ENCODE peak calls at places on chromosomes 4 and X, in seven cellular contexts. O is GM23338, Q is ovary, N is hepatocyte, I is HCT116, E is fibroblast of lung, B is left ventricle myocardium inferior. C is an unnamed sample. For H3K4me1, the result is how much of the 10 kb centered on the place peaks cover.

GRCh38 chr4:80875642-80876041 is 154.9 kb upstream of the BMP3 start:
- DNase-seq in O (no peak), Q (no peak), N (no peak), I (no peak), E (no peak), B (no peak), C (no peak)

GRCh38 chr4:155005395-155006087 is 202.9 kb upstream of the NPY2R start:
- DNase-seq in O (no peak), Q (no peak), N (peak), I (peak), E (peak), B (no peak), C (no peak)

GRCh38 chr4:153243464-153243863 is 39.2 kb downstream of the TRIM2 start:
- DNase-seq in O (no peak), Q (no peak), N (no peak), I (no peak), E (no peak), B (no peak), C (no peak)

GRCh38 chrX:130109429-130110378 is 593 bp downstream of the ELF4 start:
- DNase-seq in O (peak), Q (peak), N (peak), I (no peak), E (peak), B (no peak), C (no peak)

GRCh38 chr4:129561886-129562285 is 465.9 kb downstream of the C4orf33 start:
- DNase-seq in O (no peak), Q (no peak), N (no peak), I (no peak), E (no peak), B (no peak), C (no peak)

GRCh38 chr4:122700178-122700725 is 32.3 kb upstream of the BBS12 start:
- DNase-seq in O (peak), Q (peak), N (peak), I (peak), E (peak), B (peak), C (no peak)

GRCh38 chrX:120251471-120252011 is 929 bp downstream of the ZBTB33 start:
- DNase-seq in O (peak), Q (peak), N (peak), I (no peak), E (peak), B (no peak), C (no peak)

GRCh38 chr4:140163029-140163810 is 9.2 kb upstream of the MAML3 start:
- DNase-seq in O (no peak), Q (peak), N (no peak), I (no peak), E (peak), B (no peak), C (no peak)

GRCh38 chrX:153381684-153382532 is 19.2 kb downstream of the PNMA6E start:
- DNase-seq in O (peak), Q (peak), N (peak), I (no peak), E (peak), B (no peak), C (no peak)

GRCh38 chrX:49877397-49878101 is 1.7 kb upstream of the USP27X start:
- DNase-seq in O (no peak), Q (no peak), N (peak), I (no peak), E (no peak), B (no peak), C (no peak)

GRCh38 chrX:12496343-12496742 is 294.9 kb upstream of the PRPS2 start:
- DNase-seq in O (no peak), Q (no peak), N (no peak), I (no peak), E (no peak), B (no peak), C (no peak)

GRCh38 chrX:13110427-13111324 is 66.3 kb upstream of the FAM9C start:
- DNase-seq in O (peak), Q (peak), N (peak), I (peak), E (peak), B (peak), C (no peak)

GRCh38 chrX:43655151-43655676 is 885 bp upstream of the MAOA start:
- DNase-seq in O (peak), Q (no peak), N (peak), I (no peak), E (peak), B (peak), C (no peak)

GRCh38 chrX:134908235-134908834 is 82.5 kb upstream of the SMIM10 start:
- DNase-seq in O (no peak), Q (no peak), N (peak), I (no peak), E (peak), B (no peak), C (no peak)

GRCh38 chrX:17537652-17538301 is 162.8 kb downstream of the NHS start:
- DNase-seq in O (no peak), Q (no peak), N (no peak), I (no peak), E (no peak), B (no peak), C (no peak)

GRCh38 chr4:15117270-15117946 is 115.1 kb downstream of the CPEB2 start:
- DNase-seq in O (no peak), Q (no peak), N (no peak), I (no peak), E (no peak), B (no peak), C (no peak)

GRCh38 chr4:180598281-180598680 is 1644.9 kb upstream of the TENM3 start:
- DNase-seq in O (no peak), Q (no peak), N (peak), I (no peak), E (no peak), B (no peak), C (no peak)

GRCh38 chrX:103464071-103464773 is 55.1 kb downstream of the RAB40A start:
- DNase-seq in O (peak), Q (no peak), N (peak), I (peak), E (peak), B (no peak), C (peak)

GRCh38 chr4:26094076-26094475 is 180.1 kb downstream of the SMIM20 start:
- DNase-seq in O (no peak), Q (no peak), N (no peak), I (no peak), E (peak), B (no peak), C (no peak)

GRCh38 chr4:180557348-180557747 is 1685.9 kb upstream of the TENM3 start:
- DNase-seq in O (peak), Q (no peak), N (no peak), I (peak), E (no peak), B (no peak), C (no peak)

GRCh38 chr4:20354120-20354519 is 102.4 kb downstream of the SLIT2 start:
- DNase-seq in O (peak), Q (no peak), N (no peak), I (no peak), E (no peak), B (no peak), C (no peak)

GRCh38 chr4:145481942-145482208 is 222 bp downstream of the SMAD1 start:
- DNase-seq in O (no peak), Q (no peak), N (no peak), I (no peak), E (no peak), B (no peak), C (no peak)

GRCh38 chrX:71475906-71476305 is 57.0 kb upstream of the OGT start:
- DNase-seq in O (no peak), Q (no peak), N (no peak), I (no peak), E (no peak), B (no peak), C (no peak)

GRCh38 chr4:94408549-94409374 is 43.0 kb upstream of the PDLIM5 start:
- DNase-seq in O (peak), Q (no peak), N (peak), I (no peak), E (peak), B (no peak), C (no peak)

GRCh38 chr4:162866565-162866964 is 300.1 kb downstream of the NAF1 start:
- DNase-seq in O (no peak), Q (no peak), N (no peak), I (no peak), E (no peak), B (no peak), C (no peak)

GRCh38 chr4:74097631-74098550 is 1.1 kb downstream of the CXCL2 start:
- DNase-seq in O (no peak), Q (no peak), N (peak), I (no peak), E (peak), B (no peak), C (no peak)

GRCh38 chr4:140260227-140260626 is 106.2 kb upstream of the MAML3 start:
- DNase-seq in O (no peak), Q (no peak), N (peak), I (peak), E (peak), B (no peak), C (no peak)

GRCh38 chrX:150201841-150202240 is 161.3 kb upstream of the MAMLD1 start:
- DNase-seq in O (no peak), Q (no peak), N (no peak), I (no peak), E (peak), B (no peak), C (no peak)

GRCh38 chrX:132169554-132169953 is 41.7 kb upstream of the FRMD7 start:
- DNase-seq in O (no peak), Q (no peak), N (no peak), I (no peak), E (no peak), B (no peak), C (no peak)

GRCh38 chr4:11367371-11367770 is 61.3 kb downstream of the HS3ST1 start:
- DNase-seq in O (no peak), Q (peak), N (peak), I (no peak), E (peak), B (peak), C (no peak)

GRCh38 chr4:63921561-63921960 is 487.7 kb downstream of the TECRL start:
- DNase-seq in O (no peak), Q (no peak), N (no peak), I (no peak), E (no peak), B (no peak), C (no peak)

GRCh38 chr4:1206299-1207156 is 34.1 kb upstream of the SPON2 start:
- DNase-seq in O (no peak), Q (peak), N (no peak), I (no peak), E (no peak), B (no peak), C (peak)

GRCh38 chrX:39759526-39760224 is 338.1 kb downstream of the BCOR start:
- DNase-seq in O (no peak), Q (peak), N (peak), I (no peak), E (peak), B (peak), C (no peak)

GRCh38 chrX:39755152-39756032 is 342.4 kb downstream of the BCOR start:
- DNase-seq in O (no peak), Q (peak), N (peak), I (peak), E (peak), B (peak), C (peak)

GRCh38 chrX:39756086-39756883 is 341.5 kb downstream of the BCOR start:
- DNase-seq in O (no peak), Q (no peak), N (no peak), I (no peak), E (no peak), B (no peak), C (no peak)

GRCh38 chrX:39758791-39759525 is 338.8 kb downstream of the BCOR start:
- DNase-seq in O (no peak), Q (peak), N (no peak), I (no peak), E (no peak), B (peak), C (no peak)

GRCh38 chrX:39757971-39758370 is 339.8 kb downstream of the BCOR start:
- DNase-seq in O (no peak), Q (no peak), N (no peak), I (no peak), E (no peak), B (no peak), C (no peak)
- H3K4me1 ChIP-seq in O (under half), Q (under half), N (under half), I (under half), E (under half), B (under half), C (under half)

GRCh38 chr4:30718021-30718888 is 1.9 kb upstream of the PCDH7 start:
- DNase-seq in O (peak), Q (peak), N (peak), I (no peak), E (peak), B (peak), C (peak)

GRCh38 chr4:30717208-30718020 is 2.8 kb upstream of the PCDH7 start:
- DNase-seq in O (peak), Q (peak), N (peak), I (no peak), E (peak), B (peak), C (peak)

GRCh38 chr4:30716671-30717207 is 3.4 kb upstream of the PCDH7 start:
- DNase-seq in O (peak), Q (no peak), N (peak), I (no peak), E (peak), B (no peak), C (no peak)

GRCh38 chr4:30714408-30715031 is 5.6 kb upstream of the PCDH7 start:
- DNase-seq in O (peak), Q (peak), N (peak), I (peak), E (peak), B (peak), C (no peak)

GRCh38 chr4:30716158-30716557 is 4.0 kb upstream of the PCDH7 start:
- DNase-seq in O (peak), Q (no peak), N (peak), I (peak), E (peak), B (no peak), C (no peak)
- TF ChIP-seq CTCF in O (peak), Q (peak), N (peak), I (peak), E (peak), B (peak), C (no peak)

DNA sequence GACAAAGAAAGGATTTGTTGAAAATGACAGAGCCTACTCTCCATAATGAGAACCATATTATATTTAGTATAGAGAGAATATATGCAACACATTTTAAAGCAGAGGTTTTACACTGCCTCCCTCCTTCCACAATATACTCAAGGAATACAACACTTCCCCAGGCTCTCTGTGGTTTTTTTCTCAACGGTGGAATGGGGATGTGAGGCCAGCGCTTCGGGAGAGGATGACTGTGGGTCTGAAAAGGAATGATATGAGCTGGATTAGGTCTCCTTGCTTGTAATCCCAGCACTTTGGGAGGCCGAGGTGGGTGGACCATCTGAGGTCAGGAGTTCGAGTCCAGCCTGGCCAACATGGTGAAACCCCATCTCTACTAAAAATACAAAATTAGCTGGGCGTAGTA is 348.7 kb upstream of the KLF3 start:
- DNase-seq in O (no peak), Q (no peak), N (no peak), I (no peak), E (no peak), B (no peak), C (no peak)
- H3K4me1 ChIP-seq in O (under half), Q (under half), N (under half), I (under half), E (under half), B (under half), C (under half)

GRCh38 chr4:7721984-7722551 is 217.6 kb downstream of the AFAP1 start:
- DNase-seq in O (no peak), Q (no peak), N (no peak), I (no peak), E (peak), B (no peak), C (no peak)

GRCh38 chr4:7717946-7718490 is 221.6 kb downstream of the AFAP1 start:
- DNase-seq in O (no peak), Q (no peak), N (no peak), I (no peak), E (no peak), B (no peak), C (no peak)

GRCh38 chr4:7717161-7717560 is 222.5 kb downstream of the AFAP1 start:
- DNase-seq in O (no peak), Q (no peak), N (no peak), I (no peak), E (no peak), B (no peak), C (peak)

GRCh38 chr4:7722716-7723115 is 216.9 kb downstream of the AFAP1 start:
- DNase-seq in O (no peak), Q (no peak), N (no peak), I (no peak), E (no peak), B (no peak), C (no peak)

GRCh38 chr4:7719354-7720174 is 220.1 kb downstream of the AFAP1 start:
- DNase-seq in O (peak), Q (peak), N (peak), I (no peak), E (peak), B (peak), C (peak)
- TF ChIP-seq CTCF in O (peak), Q (peak), N (peak), I (peak), E (peak), B (peak), C (peak)

DNA sequence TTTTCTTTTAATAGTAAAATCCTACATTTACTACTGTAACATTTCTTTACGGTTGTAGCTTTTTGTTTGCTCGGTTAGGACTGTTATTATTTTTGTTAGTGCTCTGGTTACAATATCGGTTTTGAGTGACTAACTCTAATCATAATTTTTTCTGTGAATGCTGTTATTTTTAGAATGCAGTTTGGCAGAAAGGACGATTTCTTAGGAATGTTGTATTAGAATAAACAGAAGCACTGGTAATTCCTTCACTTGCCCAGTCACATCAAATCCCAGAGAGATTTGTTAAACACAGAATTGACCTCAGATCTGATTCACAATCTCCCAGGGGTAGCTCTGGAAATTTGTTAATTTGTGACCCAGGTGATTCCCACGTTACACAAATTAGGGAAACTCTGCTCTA is 21.7 kb downstream of the DDIT4L start:
- DNase-seq in O (no peak), Q (no peak), N (no peak), I (no peak), E (peak), B (no peak), C (no peak)
- H3K4me1 ChIP-seq in O (under half), Q (under half), N (under half), I (under half), E (under half), B (under half), C (under half)

GRCh38 chr4:6282247-6282646 is 12.6 kb downstream of the WFS1 start:
- DNase-seq in O (no peak), Q (peak), N (no peak), I (no peak), E (peak), B (no peak), C (peak)

GRCh38 chr4:6279582-6280289 is 10.1 kb downstream of the WFS1 start:
- DNase-seq in O (no peak), Q (no peak), N (no peak), I (no peak), E (no peak), B (no peak), C (peak)

GRCh38 chr4:6281436-6282144 is 11.9 kb downstream of the WFS1 start:
- DNase-seq in O (no peak), Q (peak), N (no peak), I (no peak), E (no peak), B (peak), C (peak)

GRCh38 chr4:6278801-6279197 is 9.1 kb downstream of the WFS1 start:
- DNase-seq in O (no peak), Q (peak), N (peak), I (no peak), E (peak), B (peak), C (no peak)

DNA sequence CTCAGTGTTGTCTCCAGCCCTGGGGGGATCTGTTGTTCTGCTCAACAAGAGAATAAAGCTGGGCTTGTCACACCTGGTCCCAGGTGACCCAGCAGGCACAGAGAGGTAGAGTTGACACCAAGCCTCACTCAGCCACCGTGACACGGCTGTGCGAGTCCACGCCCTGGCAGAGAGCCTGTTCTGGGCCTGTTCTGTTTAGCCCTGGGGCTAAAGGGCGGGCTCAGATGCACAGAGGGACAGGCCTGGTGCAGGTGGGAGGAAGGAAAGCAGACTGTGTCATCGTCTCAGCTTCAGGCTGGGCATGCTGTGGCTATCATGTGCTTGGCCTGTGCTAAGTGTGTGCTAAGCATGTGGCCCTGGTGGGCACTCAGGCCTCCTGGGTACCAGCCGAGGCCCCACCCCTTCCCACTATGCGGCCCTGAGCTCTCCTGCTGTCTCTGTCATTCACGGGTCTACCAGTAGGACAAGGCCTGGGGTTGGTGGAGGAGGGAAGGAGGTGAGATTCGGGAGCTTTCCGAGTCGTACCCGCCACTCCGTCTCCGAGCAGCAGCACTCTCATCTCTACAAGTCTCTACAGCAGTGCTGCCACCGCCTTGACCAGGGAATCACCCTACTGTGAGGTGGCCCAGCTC is 10.8 kb downstream of the WFS1 start:
- DNase-seq in O (no peak), Q (peak), N (no peak), I (no peak), E (no peak), B (no peak), C (no peak)
- TF ChIP-seq CTCF in O (no peak), Q (no peak), N (no peak), I (no peak), E (no peak), B (no peak), C (no peak)

DNA sequence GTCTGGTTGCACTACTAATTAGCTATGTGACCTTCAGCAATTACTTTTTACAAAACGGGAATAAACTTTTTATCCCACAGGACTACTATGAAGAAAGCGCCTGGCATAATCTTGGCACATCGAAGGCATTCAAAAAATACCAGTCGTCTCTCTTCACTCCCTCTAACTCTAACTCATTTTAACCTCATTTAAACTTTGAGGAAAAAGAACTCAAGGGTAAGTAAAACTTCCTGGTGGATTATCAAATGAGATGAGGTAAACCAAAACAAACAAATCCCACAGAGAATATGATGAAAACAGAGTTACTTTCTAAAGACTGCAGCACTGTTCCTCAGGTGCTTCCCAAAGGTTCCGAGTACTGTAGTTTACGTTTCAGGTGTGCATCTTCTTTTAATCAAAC is 66.9 kb downstream of the SH3RF1 start:
- DNase-seq in O (no peak), Q (no peak), N (no peak), I (no peak), E (no peak), B (no peak), C (no peak)
- H3K4me1 ChIP-seq in O (under half), Q (under half), N (under half), I (under half), E (under half), B (half or more), C (under half)

C was measured in left lung.